ENCODE peak calls at places on chromosomes 6 and 20, in four cellular contexts. One of them, this sample, is unnamed.

GRCh38 chr6:42819803-42820508 is 38.1 kb downstream of the BICRAL start:
- DNase-seq in heart left ventricle: no peak
- DNase-seq in tibial artery: no peak
- DNase-seq in AG04450: no peak
- DNase-seq in this sample: no peak

GRCh38 chr6:148140772-148141557 is 201.7 kb upstream of the SASH1 start:
- DNase-seq in tibial artery: no peak
- DNase-seq in AG04450: no peak
- DNase-seq in heart left ventricle: no peak
- DNase-seq in this sample: no peak

GRCh38 chr20:60170116-60170515 is 211.9 kb downstream of the CDH26 start:
- DNase-seq in tibial artery: no peak
- DNase-seq in heart left ventricle: no peak
- DNase-seq in AG04450: no peak
- DNase-seq in this sample: no peak

GRCh38 chr6:135850882-135851281 is 619 bp upstream of the PDE7B start:
- DNase-seq in AG04450: no peak
- DNase-seq in tibial artery: no peak
- DNase-seq in heart left ventricle: no peak
- DNase-seq in this sample: no peak

GRCh38 chr20:25327521-25328235 is 63.0 kb downstream of the ABHD12 start:
- DNase-seq in heart left ventricle: no peak
- DNase-seq in tibial artery: no peak
- DNase-seq in AG04450: no peak
- DNase-seq in this sample: no peak

GRCh38 chr6:122829456-122829855 is 40.4 kb downstream of the SMPDL3A start:
- DNase-seq in AG04450: no peak
- DNase-seq in heart left ventricle: no peak
- DNase-seq in tibial artery: no peak
- DNase-seq in this sample: no peak

GRCh38 chr6:20182926-20183521 is 29.2 kb downstream of the MBOAT1 start:
- DNase-seq in heart left ventricle: peak; percentile 82
- DNase-seq in tibial artery: no peak
- DNase-seq in AG04450: no peak
- DNase-seq in this sample: no peak

GRCh38 chr20:48107560-48107959 is 322.3 kb upstream of the SULF2 start:
- DNase-seq in AG04450: no peak
- DNase-seq in tibial artery: no peak
- DNase-seq in heart left ventricle: no peak
- DNase-seq in this sample: no peak

GRCh38 chr20:37256286-37256685 is 5.3 kb downstream of the GHRH start:
- DNase-seq in tibial artery: no peak
- DNase-seq in heart left ventricle: no peak
- DNase-seq in AG04450: no peak
- DNase-seq in this sample: no peak

GRCh38 chr20:43752561-43753301 is 25.9 kb upstream of the GTSF1L start:
- DNase-seq in heart left ventricle: peak; percentile 51
- DNase-seq in AG04450: no peak
- DNase-seq in tibial artery: no peak
- DNase-seq in this sample: no peak

GRCh38 chr6:22024004-22024403 is 272.8 kb downstream of the PRL start:
- DNase-seq in heart left ventricle: no peak
- DNase-seq in AG04450: no peak
- DNase-seq in tibial artery: no peak
- DNase-seq in this sample: no peak

GRCh38 chr6:159002432-159003160 is 2.6 kb upstream of the RSPH3 start:
- DNase-seq in heart left ventricle: no peak
- DNase-seq in AG04450: no peak
- DNase-seq in tibial artery: no peak
- DNase-seq in this sample: no peak

GRCh38 chr6:150403458-150404245 is 34.8 kb downstream of the IYD start:
- DNase-seq in AG04450: no peak
- DNase-seq in tibial artery: peak; percentile 35
- DNase-seq in heart left ventricle: peak; percentile 72
- DNase-seq in this sample: no peak

GRCh38 chr20:47735412-47736400 is 49.6 kb downstream of the SULF2 start:
- DNase-seq in AG04450: no peak
- DNase-seq in heart left ventricle: peak; percentile 48
- DNase-seq in tibial artery: peak; percentile 40
- DNase-seq in this sample: no peak

DNA sequence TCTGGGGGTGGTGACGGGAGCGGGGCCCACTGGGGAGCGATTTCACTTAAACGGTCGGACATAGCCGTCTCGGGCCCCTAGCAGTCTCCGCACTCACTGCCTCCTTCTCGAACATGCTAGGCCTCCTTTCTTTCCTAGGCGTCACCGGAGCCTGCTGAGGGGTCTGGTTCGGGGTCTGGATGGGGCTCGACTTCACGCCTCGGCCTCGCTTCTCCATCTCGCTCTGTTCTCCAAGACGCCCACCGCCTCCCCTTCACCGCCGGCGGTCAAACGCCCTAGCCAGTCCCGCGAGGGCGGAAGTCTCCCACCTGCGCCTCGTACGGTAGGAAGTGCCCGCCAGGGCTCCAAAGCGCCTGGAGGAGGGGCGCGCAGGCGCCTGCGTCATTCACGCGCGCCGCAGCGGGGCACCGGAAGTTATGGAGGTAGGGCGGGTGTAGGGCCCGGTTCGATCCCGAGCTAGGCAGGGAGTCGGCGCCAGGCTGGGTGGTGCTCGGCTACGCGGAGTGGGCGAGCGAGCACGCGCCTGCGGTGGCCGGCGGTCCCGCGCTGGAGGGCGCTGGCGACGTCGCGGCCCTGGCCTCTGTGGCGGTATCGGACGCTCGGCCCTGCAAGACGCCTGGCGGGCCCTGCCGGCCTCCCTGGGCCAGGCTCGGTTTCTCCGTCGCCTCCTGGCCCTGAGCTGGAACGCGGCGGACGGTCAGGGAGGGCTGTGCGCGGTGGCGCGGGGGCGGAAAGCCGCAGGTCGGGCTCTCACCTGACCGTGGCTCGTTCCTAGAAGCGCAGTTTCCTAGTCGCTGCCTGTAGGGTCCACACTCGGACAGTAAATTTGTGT is at the start of the genes DYNLT2 and ERMARD:
- DNase-seq in tibial artery: peak; percentile 92
- DNase-seq in heart left ventricle: peak; percentile 94
- DNase-seq in AG04450: peak; percentile 80
- DNase-seq in this sample: peak; percentile 74
- TF ChIP-seq CTCF in tibial artery: peak; percentile 45
- TF ChIP-seq CTCF in heart left ventricle: peak; percentile 21
- TF ChIP-seq CTCF in AG04450: peak; percentile 32
- TF ChIP-seq CTCF in this sample: no peak

GRCh38 chr6:79946773-79947190 is 571 bp downstream of the ELOVL4 start:
- DNase-seq in AG04450: no peak
- DNase-seq in tibial artery: no peak
- DNase-seq in heart left ventricle: peak; percentile 23
- DNase-seq in this sample: no peak
- TF ChIP-seq CTCF in AG04450: no peak
- TF ChIP-seq CTCF in tibial artery: no peak
- TF ChIP-seq CTCF in heart left ventricle: no peak
- TF ChIP-seq CTCF in this sample: no peak

DNA sequence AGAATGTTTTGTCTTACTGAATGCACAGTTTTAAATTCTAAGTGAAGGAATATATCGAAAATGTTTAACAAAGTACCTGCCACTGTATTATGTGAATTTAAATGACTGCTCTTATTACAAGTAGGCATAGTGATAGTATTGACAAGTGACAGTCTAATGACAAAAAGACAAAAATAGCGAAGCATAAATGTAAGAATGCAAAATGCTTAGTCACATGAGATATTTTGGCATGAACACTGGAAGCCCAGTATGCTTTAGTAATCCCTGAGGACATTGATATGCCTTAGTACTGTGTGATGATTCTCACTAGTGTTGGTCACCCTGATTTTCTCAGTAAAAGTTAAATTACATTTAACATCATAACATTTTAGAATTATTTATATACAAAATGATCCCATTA is 153.5 kb downstream of the EYA4 start:
- DNase-seq in AG04450: no peak
- DNase-seq in heart left ventricle: no peak
- DNase-seq in tibial artery: no peak
- DNase-seq in this sample: no peak
- TF ChIP-seq CTCF in AG04450: no peak
- TF ChIP-seq CTCF in heart left ventricle: no peak
- TF ChIP-seq CTCF in tibial artery: no peak
- TF ChIP-seq CTCF in this sample: no peak

GRCh38 chr6:70254784-70255183 is 48.1 kb downstream of the COL9A1 start:
- DNase-seq in heart left ventricle: no peak
- DNase-seq in AG04450: no peak
- DNase-seq in tibial artery: no peak
- DNase-seq in this sample: no peak
- TF ChIP-seq CTCF in heart left ventricle: no peak
- TF ChIP-seq CTCF in AG04450: no peak
- TF ChIP-seq CTCF in tibial artery: no peak
- TF ChIP-seq CTCF in this sample: no peak

GRCh38 chr6:99148761-99149160 is 200.7 kb downstream of the FAXC start:
- DNase-seq in heart left ventricle: no peak
- DNase-seq in tibial artery: no peak
- DNase-seq in AG04450: no peak
- DNase-seq in this sample: no peak

GRCh38 chr6:99152345-99152643 is 197.2 kb downstream of the FAXC start:
- DNase-seq in AG04450: no peak
- DNase-seq in heart left ventricle: no peak
- DNase-seq in tibial artery: no peak
- DNase-seq in this sample: no peak

GRCh38 chr6:99146716-99147115 is 199.0 kb upstream of the FBXL4 start:
- DNase-seq in AG04450: no peak
- DNase-seq in tibial artery: no peak
- DNase-seq in heart left ventricle: no peak
- DNase-seq in this sample: no peak

GRCh38 chr6:99148111-99148510 is 200.4 kb upstream of the FBXL4 start:
- DNase-seq in AG04450: no peak
- DNase-seq in tibial artery: no peak
- DNase-seq in heart left ventricle: no peak
- DNase-seq in this sample: no peak

DNA sequence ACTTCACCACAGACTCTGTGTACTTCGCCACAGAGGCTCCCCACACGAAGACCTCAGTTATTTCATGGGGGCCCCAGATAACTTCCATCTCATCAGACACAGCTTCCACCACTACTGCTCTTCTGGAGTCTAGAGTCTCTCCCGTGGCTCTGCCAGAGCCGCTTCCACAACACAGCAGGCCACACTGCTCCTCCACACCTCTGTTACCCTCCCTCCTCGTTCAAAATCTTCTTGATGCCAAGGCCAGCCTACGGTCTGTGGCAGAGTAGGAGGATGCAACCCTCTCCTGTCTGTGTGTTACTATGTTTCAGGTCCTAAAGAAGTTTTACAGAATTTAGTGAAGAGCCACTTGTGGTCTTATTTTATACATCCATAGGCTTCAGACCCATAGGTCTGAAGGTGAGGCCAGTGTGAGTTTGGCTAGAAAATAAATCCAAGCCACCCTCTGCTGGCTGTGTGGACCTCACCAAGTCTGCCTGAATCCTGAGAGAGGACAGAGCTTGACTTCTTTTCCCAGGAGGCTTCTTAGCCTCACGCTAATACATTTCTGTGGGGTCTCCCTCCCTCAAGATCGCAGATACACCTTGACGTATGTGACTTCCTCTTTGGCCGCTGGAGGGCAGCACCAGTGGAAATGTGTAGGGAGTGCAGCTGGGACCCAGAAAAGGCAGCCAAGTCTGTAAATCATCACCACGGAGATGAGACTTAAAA is 197.7 kb downstream of the FAXC start:
- DNase-seq in AG04450: peak; percentile 3
- DNase-seq in heart left ventricle: no peak
- DNase-seq in tibial artery: no peak
- DNase-seq in this sample: no peak
- TF ChIP-seq CTCF in AG04450: peak; percentile 73
- TF ChIP-seq CTCF in heart left ventricle: peak; percentile 42
- TF ChIP-seq CTCF in tibial artery: no peak
- TF ChIP-seq CTCF in this sample: peak; percentile 75

GRCh38 chr20:16968099-16968498 is 219.9 kb downstream of the OTOR start:
- DNase-seq in heart left ventricle: no peak
- DNase-seq in tibial artery: no peak
- DNase-seq in AG04450: no peak
- DNase-seq in this sample: no peak
- TF ChIP-seq CTCF in heart left ventricle: no peak
- TF ChIP-seq CTCF in tibial artery: no peak
- TF ChIP-seq CTCF in AG04450: no peak
- TF ChIP-seq CTCF in this sample: no peak

DNA sequence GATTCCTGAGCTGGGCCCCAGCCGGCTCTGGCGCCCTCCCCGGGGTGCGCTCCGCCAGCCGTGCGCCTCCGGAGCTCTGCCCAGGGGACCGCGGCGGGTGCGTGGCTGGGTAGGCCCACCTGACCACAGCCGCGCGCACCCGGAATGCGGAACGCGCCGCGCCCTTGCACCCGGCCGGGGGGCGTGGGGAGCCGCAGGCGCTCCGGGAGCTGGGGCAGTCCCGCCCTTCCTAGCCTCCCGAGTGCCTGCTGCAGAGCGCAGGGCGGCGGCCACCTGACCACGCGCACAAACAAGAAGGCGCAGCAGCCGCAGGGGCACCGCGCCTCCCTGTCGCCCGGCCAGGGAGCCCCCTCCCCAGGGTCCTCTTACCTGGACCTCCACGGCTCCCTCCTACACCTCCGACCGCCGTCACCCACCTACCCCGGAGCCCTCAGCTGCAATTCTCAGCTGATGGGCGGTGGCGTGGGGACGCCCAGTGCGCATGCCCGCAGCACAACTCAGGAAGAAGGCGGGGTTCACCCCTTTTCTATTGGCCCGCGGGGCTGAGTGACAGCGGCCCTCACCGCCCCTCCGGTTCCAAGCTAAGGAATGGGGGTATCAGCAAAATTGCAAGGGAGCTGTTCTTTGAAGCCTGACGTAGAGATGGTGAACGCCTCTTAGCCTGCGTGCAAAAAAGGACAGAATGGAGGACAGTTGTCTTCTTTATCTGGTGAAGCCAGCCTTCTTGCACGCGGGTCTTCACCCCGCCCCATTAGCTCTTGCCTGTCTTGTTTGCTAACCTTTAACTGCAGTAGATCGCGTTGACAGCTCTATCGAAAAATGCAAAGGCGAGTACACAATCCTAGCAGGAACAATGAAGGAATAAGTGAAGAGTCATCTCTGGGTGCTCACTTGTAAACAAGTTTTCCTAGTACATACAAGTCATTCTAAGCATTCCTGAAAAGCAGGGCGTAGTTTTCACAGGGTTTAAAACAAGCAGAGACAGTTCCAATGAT is at the start of gene STX7:
- DNase-seq in tibial artery: peak; percentile 90
- DNase-seq in heart left ventricle: peak; percentile 93
- DNase-seq in AG04450: peak; percentile 52
- DNase-seq in this sample: peak; percentile 57
- TF ChIP-seq CTCF in tibial artery: no peak
- TF ChIP-seq CTCF in heart left ventricle: no peak
- TF ChIP-seq CTCF in AG04450: no peak
- TF ChIP-seq CTCF in this sample: no peak